ENCODE peak calls at places on chromosome 1, in nine cellular contexts. One of them, this sample, is unnamed.

GRCh38 chr1:85976806-85977205 is 179.8 kb downstream of the COL24A1 start:
- DNase-seq in mammary epithelial cell: no peak
- DNase-seq in H9: no peak
- DNase-seq in coronary artery: no peak
- DNase-seq in psoas muscle: no peak
- DNase-seq in fibroblast of lung: no peak
- DNase-seq in hepatocyte: no peak
- DNase-seq in IMR-90: no peak
- DNase-seq in heart left ventricle: no peak
- DNase-seq in this sample: no peak

GRCh38 chr1:164645921-164646320 is 86.9 kb downstream of the PBX1 start:
- DNase-seq in H9: no peak
- DNase-seq in coronary artery: no peak
- DNase-seq in hepatocyte: no peak
- DNase-seq in IMR-90: no peak
- DNase-seq in mammary epithelial cell: no peak
- DNase-seq in fibroblast of lung: no peak
- DNase-seq in psoas muscle: no peak
- DNase-seq in heart left ventricle: no peak
- DNase-seq in this sample: no peak

GRCh38 chr1:171966426-171967220 is 125.3 kb downstream of the DNM3 start:
- DNase-seq in psoas muscle: no peak
- DNase-seq in heart left ventricle: no peak
- DNase-seq in hepatocyte: no peak
- DNase-seq in H9: peak; percentile 31
- DNase-seq in coronary artery: no peak
- DNase-seq in fibroblast of lung: no peak
- DNase-seq in mammary epithelial cell: peak; percentile 20
- DNase-seq in IMR-90: no peak
- DNase-seq in this sample: peak; percentile 9

GRCh38 chr1:76154213-76154956 is 79.8 kb downstream of the ST6GALNAC3 start:
- DNase-seq in hepatocyte: peak; percentile 82
- DNase-seq in H9: peak; percentile 85
- DNase-seq in coronary artery: peak; percentile 83
- DNase-seq in psoas muscle: peak; percentile 82
- DNase-seq in heart left ventricle: peak; percentile 69
- DNase-seq in fibroblast of lung: peak; percentile 77
- DNase-seq in IMR-90: peak; percentile 49
- DNase-seq in mammary epithelial cell: peak; percentile 55
- DNase-seq in this sample: peak; percentile 39

GRCh38 chr1:158366783-158367182 is 13.1 kb downstream of the CD1E start:
- DNase-seq in H9: no peak
- DNase-seq in psoas muscle: no peak
- DNase-seq in mammary epithelial cell: no peak
- DNase-seq in coronary artery: no peak
- DNase-seq in fibroblast of lung: no peak
- DNase-seq in hepatocyte: no peak
- DNase-seq in heart left ventricle: no peak
- DNase-seq in IMR-90: no peak
- DNase-seq in this sample: no peak

GRCh38 chr1:69739181-69739580 is 171.5 kb downstream of the LRRC7 start:
- DNase-seq in mammary epithelial cell: no peak
- DNase-seq in H9: no peak
- DNase-seq in hepatocyte: no peak
- DNase-seq in coronary artery: no peak
- DNase-seq in heart left ventricle: no peak
- DNase-seq in psoas muscle: no peak
- DNase-seq in fibroblast of lung: no peak
- DNase-seq in IMR-90: no peak
- DNase-seq in this sample: no peak

GRCh38 chr1:94270801-94271203 is 33.4 kb upstream of the ARHGAP29 start:
- DNase-seq in hepatocyte: no peak
- DNase-seq in heart left ventricle: no peak
- DNase-seq in H9: no peak
- DNase-seq in fibroblast of lung: peak; percentile 53
- DNase-seq in mammary epithelial cell: peak; percentile 90
- DNase-seq in IMR-90: peak; percentile 86
- DNase-seq in psoas muscle: no peak
- DNase-seq in coronary artery: no peak
- DNase-seq in this sample: peak; percentile 83

GRCh38 chr1:17438977-17439249 is 564 bp downstream of the RCC2 start:
- DNase-seq in H9: no peak
- DNase-seq in mammary epithelial cell: no peak
- DNase-seq in psoas muscle: no peak
- DNase-seq in hepatocyte: no peak
- DNase-seq in coronary artery: no peak
- DNase-seq in heart left ventricle: peak; percentile 29
- DNase-seq in IMR-90: no peak
- DNase-seq in fibroblast of lung: no peak
- DNase-seq in this sample: no peak

GRCh38 chr1:161266096-161266679 is 7.6 kb downstream of the PCP4L1 start:
- DNase-seq in heart left ventricle: no peak
- DNase-seq in coronary artery: no peak
- DNase-seq in psoas muscle: no peak
- DNase-seq in fibroblast of lung: no peak
- DNase-seq in H9: no peak
- DNase-seq in mammary epithelial cell: no peak
- DNase-seq in IMR-90: no peak
- DNase-seq in hepatocyte: no peak
- DNase-seq in this sample: no peak

GRCh38 chr1:221829327-221830011 is 87.6 kb upstream of the DUSP10 start:
- DNase-seq in fibroblast of lung: peak; percentile 82
- DNase-seq in H9: no peak
- DNase-seq in mammary epithelial cell: peak; percentile 96
- DNase-seq in coronary artery: no peak
- DNase-seq in heart left ventricle: no peak
- DNase-seq in psoas muscle: no peak
- DNase-seq in hepatocyte: no peak
- DNase-seq in IMR-90: peak; percentile 97
- DNase-seq in this sample: peak; percentile 93

GRCh38 chr1:88802404-88802803 is 89.0 kb downstream of the GTF2B start:
- DNase-seq in hepatocyte: no peak
- DNase-seq in mammary epithelial cell: no peak
- DNase-seq in IMR-90: no peak
- DNase-seq in H9: no peak
- DNase-seq in heart left ventricle: no peak
- DNase-seq in coronary artery: no peak
- DNase-seq in fibroblast of lung: no peak
- DNase-seq in psoas muscle: no peak
- DNase-seq in this sample: no peak

GRCh38 chr1:197272791-197273190 is 4.7 kb downstream of the CRB1 start:
- DNase-seq in heart left ventricle: no peak
- DNase-seq in coronary artery: no peak
- DNase-seq in hepatocyte: no peak
- DNase-seq in fibroblast of lung: no peak
- DNase-seq in mammary epithelial cell: peak; percentile 18
- DNase-seq in IMR-90: no peak
- DNase-seq in H9: no peak
- DNase-seq in psoas muscle: no peak
- DNase-seq in this sample: peak; percentile 30

GRCh38 chr1:8649027-8649426 is 168.4 kb downstream of the RERE start:
- DNase-seq in hepatocyte: no peak
- DNase-seq in H9: no peak
- DNase-seq in coronary artery: no peak
- DNase-seq in psoas muscle: no peak
- DNase-seq in IMR-90: no peak
- DNase-seq in mammary epithelial cell: no peak
- DNase-seq in fibroblast of lung: no peak
- DNase-seq in heart left ventricle: no peak
- DNase-seq in this sample: no peak

GRCh38 chr1:243354511-243355153 is 98.8 kb downstream of the SDCCAG8 start:
- DNase-seq in H9: no peak
- DNase-seq in psoas muscle: no peak
- DNase-seq in IMR-90: peak; percentile 21
- DNase-seq in hepatocyte: no peak
- DNase-seq in mammary epithelial cell: no peak
- DNase-seq in heart left ventricle: no peak
- DNase-seq in coronary artery: no peak
- DNase-seq in fibroblast of lung: peak; percentile 54
- DNase-seq in this sample: no peak

GRCh38 chr1:54287821-54288220 is 87.9 kb downstream of the MRPL37 start:
- DNase-seq in psoas muscle: peak; percentile 69
- DNase-seq in fibroblast of lung: no peak
- DNase-seq in mammary epithelial cell: no peak
- DNase-seq in H9: no peak
- DNase-seq in heart left ventricle: no peak
- DNase-seq in coronary artery: peak; percentile 85
- DNase-seq in IMR-90: peak; percentile 63
- DNase-seq in hepatocyte: no peak
- DNase-seq in this sample: no peak

GRCh38 chr1:154485905-154486304 is 16.1 kb upstream of the TDRD10 start:
- DNase-seq in H9: no peak
- DNase-seq in mammary epithelial cell: no peak
- DNase-seq in heart left ventricle: no peak
- DNase-seq in hepatocyte: no peak
- DNase-seq in coronary artery: no peak
- DNase-seq in IMR-90: no peak
- DNase-seq in psoas muscle: no peak
- DNase-seq in fibroblast of lung: no peak
- DNase-seq in this sample: no peak

GRCh38 chr1:23817633-23818032 is 7.6 kb downstream of the HMGCL start:
- DNase-seq in heart left ventricle: no peak
- DNase-seq in mammary epithelial cell: no peak
- DNase-seq in IMR-90: no peak
- DNase-seq in hepatocyte: no peak
- DNase-seq in coronary artery: no peak
- DNase-seq in psoas muscle: no peak
- DNase-seq in H9: no peak
- DNase-seq in fibroblast of lung: no peak
- DNase-seq in this sample: no peak

DNA sequence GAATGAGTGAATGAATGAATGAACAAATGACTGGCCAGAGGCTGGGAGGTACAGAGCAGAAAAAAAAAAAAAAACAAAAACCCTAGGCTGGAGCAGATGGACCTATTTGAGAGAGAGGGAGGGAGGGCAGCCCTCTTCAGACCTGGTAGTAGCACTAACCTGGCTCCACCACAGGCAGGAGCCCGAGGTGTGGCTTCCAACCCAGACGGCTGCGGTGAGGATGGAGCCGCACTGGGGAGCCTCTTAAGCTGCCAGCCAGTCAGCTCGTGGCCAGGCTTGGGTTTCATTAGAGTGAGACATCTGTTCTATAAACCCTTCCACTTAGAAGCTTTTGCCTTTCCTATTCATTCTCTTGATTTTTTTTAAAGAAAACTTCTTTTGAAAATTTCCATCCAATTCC is 16.8 kb downstream of the LGR6 start:
- DNase-seq in fibroblast of lung: no peak
- DNase-seq in IMR-90: peak; percentile 8
- DNase-seq in mammary epithelial cell: peak; percentile 58
- DNase-seq in hepatocyte: peak; percentile 77
- DNase-seq in psoas muscle: no peak
- DNase-seq in heart left ventricle: no peak
- DNase-seq in H9: no peak
- DNase-seq in coronary artery: no peak
- DNase-seq in this sample: peak; percentile 47
- TF ChIP-seq CTCF in fibroblast of lung: no peak
- TF ChIP-seq CTCF in IMR-90: no peak
- TF ChIP-seq CTCF in mammary epithelial cell: peak; percentile 48
- TF ChIP-seq CTCF in hepatocyte: peak; percentile 32
- TF ChIP-seq CTCF in psoas muscle: no peak
- TF ChIP-seq CTCF in heart left ventricle: no peak
- TF ChIP-seq CTCF in H9: peak; percentile 46
- TF ChIP-seq CTCF in coronary artery: no peak
- TF ChIP-seq CTCF in this sample: peak; percentile 70

GRCh38 chr1:27589841-27590426 is 14.0 kb downstream of the AHDC1 start:
- DNase-seq in mammary epithelial cell: no peak
- DNase-seq in hepatocyte: peak; percentile 77
- DNase-seq in IMR-90: peak; percentile 54
- DNase-seq in H9: no peak
- DNase-seq in fibroblast of lung: peak; percentile 57
- DNase-seq in psoas muscle: peak; percentile 67
- DNase-seq in coronary artery: no peak
- DNase-seq in heart left ventricle: peak; percentile 86
- DNase-seq in this sample: no peak
- H3K27ac ChIP-seq in mammary epithelial cell: no peak overlapping the region
- H3K27ac ChIP-seq in hepatocyte: peak overlapping the region; percentile 75
- H3K27ac ChIP-seq in IMR-90: no peak overlapping the region
- H3K27ac ChIP-seq in H9: no peak overlapping the region
- H3K27ac ChIP-seq in fibroblast of lung: peak overlapping the region; percentile 0
- H3K27ac ChIP-seq in psoas muscle: peak overlapping the region; percentile 62
- H3K27ac ChIP-seq in coronary artery: peak overlapping the region; percentile 88
- H3K27ac ChIP-seq in heart left ventricle: peak overlapping the region; percentile 82
- H3K27ac ChIP-seq in this sample: no peak overlapping the region

DNA sequence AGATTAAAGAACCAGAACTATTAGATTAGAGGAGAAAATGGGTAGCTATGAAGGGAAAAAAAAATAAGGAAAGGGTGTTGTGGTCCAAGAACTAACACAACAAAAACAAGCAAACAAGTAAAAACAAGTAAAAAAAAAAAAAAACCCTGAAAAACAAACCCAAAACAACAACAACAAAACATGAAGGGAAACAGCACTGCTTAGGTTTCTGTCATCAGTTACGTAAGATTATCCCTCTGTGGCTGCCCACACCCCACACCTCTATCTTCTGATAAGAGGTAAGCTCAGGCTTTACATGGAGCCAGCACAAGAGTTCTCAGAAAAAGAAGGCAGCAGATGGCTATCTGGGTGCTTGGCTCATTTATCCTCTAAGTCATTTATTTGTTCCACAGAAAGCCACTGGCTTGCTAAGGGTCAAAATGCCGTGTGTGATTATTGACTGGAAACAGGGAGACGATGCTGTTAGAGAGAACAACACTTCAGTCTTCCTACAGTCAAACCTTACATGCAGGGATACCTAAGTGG is 57.5 kb downstream of the KIAA0319L start:
- DNase-seq in fibroblast of lung: no peak
- DNase-seq in mammary epithelial cell: no peak
- DNase-seq in psoas muscle: no peak
- DNase-seq in hepatocyte: peak; percentile 24
- DNase-seq in heart left ventricle: no peak
- DNase-seq in coronary artery: no peak
- DNase-seq in IMR-90: no peak
- DNase-seq in H9: no peak
- DNase-seq in this sample: no peak
- TF ChIP-seq CTCF in fibroblast of lung: no peak
- TF ChIP-seq CTCF in mammary epithelial cell: no peak
- TF ChIP-seq CTCF in psoas muscle: no peak
- TF ChIP-seq CTCF in hepatocyte: no peak
- TF ChIP-seq CTCF in heart left ventricle: no peak
- TF ChIP-seq CTCF in coronary artery: no peak
- TF ChIP-seq CTCF in IMR-90: no peak
- TF ChIP-seq CTCF in H9: no peak
- TF ChIP-seq CTCF in this sample: no peak

DNA sequence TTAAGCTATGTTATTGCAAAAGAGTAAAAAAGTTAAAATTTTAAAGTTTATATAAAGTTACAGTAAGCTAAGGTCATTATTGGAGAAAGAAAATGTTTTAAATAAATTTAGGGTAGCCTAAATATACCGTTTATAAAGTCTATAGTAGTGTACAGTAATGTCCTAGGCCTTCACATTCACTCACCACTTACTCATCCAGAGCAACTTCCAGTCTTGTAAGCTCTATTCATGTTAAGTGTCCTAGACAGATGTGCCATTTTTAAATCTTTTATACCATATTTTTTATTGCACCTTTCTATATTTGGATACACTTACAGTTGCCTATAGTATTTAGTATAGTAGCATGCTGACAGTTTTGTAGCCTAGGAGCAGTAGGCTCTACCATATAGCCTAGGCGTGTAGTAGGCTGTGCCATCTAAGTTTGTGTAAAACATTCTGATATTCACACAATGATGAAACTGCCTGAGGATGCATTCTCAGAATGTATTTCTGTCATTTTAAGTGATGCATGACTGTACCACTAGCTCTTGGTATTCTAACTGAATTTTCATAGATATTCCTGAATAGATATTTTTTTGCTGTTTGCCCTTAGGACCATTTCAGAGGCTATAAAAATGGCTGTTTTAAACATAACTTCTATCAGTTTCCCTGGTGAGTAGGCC is 26.8 kb downstream of the PPP2R5A start:
- DNase-seq in IMR-90: peak; percentile 69
- DNase-seq in fibroblast of lung: no peak
- DNase-seq in mammary epithelial cell: peak; percentile 16
- DNase-seq in heart left ventricle: no peak
- DNase-seq in hepatocyte: no peak
- DNase-seq in H9: no peak
- DNase-seq in psoas muscle: no peak
- DNase-seq in coronary artery: no peak
- DNase-seq in this sample: no peak
- H3K27ac ChIP-seq in IMR-90: no peak overlapping the region
- H3K27ac ChIP-seq in fibroblast of lung: no peak overlapping the region
- H3K27ac ChIP-seq in mammary epithelial cell: no peak overlapping the region
- H3K27ac ChIP-seq in heart left ventricle: no peak overlapping the region
- H3K27ac ChIP-seq in hepatocyte: no peak overlapping the region
- H3K27ac ChIP-seq in H9: no peak overlapping the region
- H3K27ac ChIP-seq in psoas muscle: no peak overlapping the region
- H3K27ac ChIP-seq in coronary artery: no peak overlapping the region
- H3K27ac ChIP-seq in this sample: no peak overlapping the region